ENCODE peak calls at places on chromosomes 1 and 21, in eight cellular contexts. One of them, this sample, is unnamed.

GRCh38 chr1:209645574-209646452 is 6.4 kb downstream of the LAMB3 start:
- DNase-seq in astrocyte of the spinal cord: no peak
- DNase-seq in HL-60: no peak
- DNase-seq in fibroblast of pulmonary artery: no peak
- DNase-seq in CD8-positive, alpha-beta T cell: no peak
- DNase-seq in progenitor cell of endocrine pancreas: no peak
- DNase-seq in psoas muscle: no peak
- DNase-seq in endothelial cell: no peak
- DNase-seq in this sample: no peak

GRCh38 chr1:100955322-100955721 is 59.4 kb downstream of the SLC30A7 start:
- DNase-seq in astrocyte of the spinal cord: peak
- DNase-seq in HL-60: no peak
- DNase-seq in fibroblast of pulmonary artery: peak
- DNase-seq in CD8-positive, alpha-beta T cell: no peak
- DNase-seq in progenitor cell of endocrine pancreas: no peak
- DNase-seq in psoas muscle: no peak
- DNase-seq in endothelial cell: no peak
- DNase-seq in this sample: no peak

GRCh38 chr1:181090653-181091126 is 2.2 kb downstream of the IER5 start:
- DNase-seq in astrocyte of the spinal cord: no peak
- DNase-seq in HL-60: no peak
- DNase-seq in fibroblast of pulmonary artery: no peak
- DNase-seq in CD8-positive, alpha-beta T cell: no peak
- DNase-seq in progenitor cell of endocrine pancreas: no peak
- DNase-seq in psoas muscle: no peak
- DNase-seq in endothelial cell: no peak
- DNase-seq in this sample: no peak

GRCh38 chr1:212526111-212526491 is 82.5 kb upstream of the ATF3 start:
- DNase-seq in astrocyte of the spinal cord: no peak
- DNase-seq in HL-60: no peak
- DNase-seq in fibroblast of pulmonary artery: no peak
- DNase-seq in CD8-positive, alpha-beta T cell: no peak
- DNase-seq in progenitor cell of endocrine pancreas: no peak
- DNase-seq in psoas muscle: no peak
- DNase-seq in endothelial cell: no peak
- DNase-seq in this sample: no peak

GRCh38 chr1:1402081-1402900 is 3.2 kb upstream of the CCNL2 start:
- DNase-seq in astrocyte of the spinal cord: peak
- DNase-seq in HL-60: no peak
- DNase-seq in fibroblast of pulmonary artery: peak
- DNase-seq in CD8-positive, alpha-beta T cell: no peak
- DNase-seq in progenitor cell of endocrine pancreas: no peak
- DNase-seq in psoas muscle: peak
- DNase-seq in endothelial cell: peak
- DNase-seq in this sample: no peak

GRCh38 chr1:23576338-23577055 is 17.2 kb upstream of the ID3 start:
- DNase-seq in astrocyte of the spinal cord: peak
- DNase-seq in HL-60: no peak
- DNase-seq in fibroblast of pulmonary artery: no peak
- DNase-seq in CD8-positive, alpha-beta T cell: no peak
- DNase-seq in progenitor cell of endocrine pancreas: no peak
- DNase-seq in psoas muscle: no peak
- DNase-seq in endothelial cell: no peak
- DNase-seq in this sample: no peak

GRCh38 chr1:31765041-31765467 is 914 bp upstream of the ADGRB2 start:
- DNase-seq in astrocyte of the spinal cord: no peak
- DNase-seq in HL-60: no peak
- DNase-seq in fibroblast of pulmonary artery: peak
- DNase-seq in CD8-positive, alpha-beta T cell: no peak
- DNase-seq in progenitor cell of endocrine pancreas: no peak
- DNase-seq in psoas muscle: no peak
- DNase-seq in endothelial cell: peak
- DNase-seq in this sample: no peak

GRCh38 chr1:2595812-2596529 is 9.4 kb downstream of the PRXL2B start:
- DNase-seq in astrocyte of the spinal cord: no peak
- DNase-seq in HL-60: no peak
- DNase-seq in fibroblast of pulmonary artery: no peak
- DNase-seq in CD8-positive, alpha-beta T cell: no peak
- DNase-seq in progenitor cell of endocrine pancreas: no peak
- DNase-seq in psoas muscle: no peak
- DNase-seq in endothelial cell: no peak
- DNase-seq in this sample: no peak

GRCh38 chr1:95742591-95743089 is 508.6 kb downstream of the RWDD3 start:
- DNase-seq in astrocyte of the spinal cord: peak
- DNase-seq in HL-60: no peak
- DNase-seq in fibroblast of pulmonary artery: peak
- DNase-seq in CD8-positive, alpha-beta T cell: no peak
- DNase-seq in progenitor cell of endocrine pancreas: no peak
- DNase-seq in psoas muscle: no peak
- DNase-seq in endothelial cell: no peak
- DNase-seq in this sample: no peak

GRCh38 chr1:116020668-116021272 is 44.5 kb downstream of the SLC22A15 start:
- DNase-seq in astrocyte of the spinal cord: peak
- DNase-seq in HL-60: peak
- DNase-seq in fibroblast of pulmonary artery: peak
- DNase-seq in CD8-positive, alpha-beta T cell: no peak
- DNase-seq in progenitor cell of endocrine pancreas: no peak
- DNase-seq in psoas muscle: peak
- DNase-seq in endothelial cell: peak
- DNase-seq in this sample: peak

GRCh38 chr1:183164350-183164749 is 21.7 kb upstream of the LAMC2 start:
- DNase-seq in astrocyte of the spinal cord: peak
- DNase-seq in HL-60: no peak
- DNase-seq in fibroblast of pulmonary artery: peak
- DNase-seq in CD8-positive, alpha-beta T cell: no peak
- DNase-seq in progenitor cell of endocrine pancreas: no peak
- DNase-seq in psoas muscle: no peak
- DNase-seq in endothelial cell: no peak
- DNase-seq in this sample: no peak

GRCh38 chr1:231612393-231613089 is 14.0 kb upstream of the DISC1 start:
- DNase-seq in astrocyte of the spinal cord: no peak
- DNase-seq in HL-60: peak
- DNase-seq in fibroblast of pulmonary artery: no peak
- DNase-seq in CD8-positive, alpha-beta T cell: no peak
- DNase-seq in progenitor cell of endocrine pancreas: no peak
- DNase-seq in psoas muscle: no peak
- DNase-seq in endothelial cell: no peak
- DNase-seq in this sample: no peak

GRCh38 chr21:14583629-14584251 is 37.6 kb upstream of the SAMSN1 start:
- DNase-seq in astrocyte of the spinal cord: peak
- DNase-seq in HL-60: no peak
- DNase-seq in fibroblast of pulmonary artery: no peak
- DNase-seq in CD8-positive, alpha-beta T cell: no peak
- DNase-seq in progenitor cell of endocrine pancreas: no peak
- DNase-seq in psoas muscle: no peak
- DNase-seq in endothelial cell: no peak
- DNase-seq in this sample: no peak

GRCh38 chr1:95127380-95127779 is 10.2 kb downstream of the TLCD4 start:
- DNase-seq in astrocyte of the spinal cord: no peak
- DNase-seq in HL-60: no peak
- DNase-seq in fibroblast of pulmonary artery: no peak
- DNase-seq in CD8-positive, alpha-beta T cell: no peak
- DNase-seq in progenitor cell of endocrine pancreas: no peak
- DNase-seq in psoas muscle: no peak
- DNase-seq in endothelial cell: no peak
- DNase-seq in this sample: no peak

GRCh38 chr1:2853711-2854110 is 52.2 kb upstream of the TTC34 start:
- DNase-seq in astrocyte of the spinal cord: no peak
- DNase-seq in HL-60: no peak
- DNase-seq in fibroblast of pulmonary artery: no peak
- DNase-seq in CD8-positive, alpha-beta T cell: no peak
- DNase-seq in progenitor cell of endocrine pancreas: no peak
- DNase-seq in psoas muscle: peak
- DNase-seq in endothelial cell: no peak
- DNase-seq in this sample: no peak

GRCh38 chr1:10287023-10287645 is 76.8 kb downstream of the KIF1B start:
- DNase-seq in astrocyte of the spinal cord: no peak
- DNase-seq in HL-60: no peak
- DNase-seq in fibroblast of pulmonary artery: no peak
- DNase-seq in CD8-positive, alpha-beta T cell: no peak
- DNase-seq in progenitor cell of endocrine pancreas: no peak
- DNase-seq in psoas muscle: no peak
- DNase-seq in endothelial cell: no peak
- DNase-seq in this sample: no peak

GRCh38 chr1:183195146-183195571 is 9.1 kb downstream of the LAMC2 start:
- DNase-seq in astrocyte of the spinal cord: no peak
- DNase-seq in HL-60: no peak
- DNase-seq in fibroblast of pulmonary artery: peak
- DNase-seq in CD8-positive, alpha-beta T cell: no peak
- DNase-seq in progenitor cell of endocrine pancreas: no peak
- DNase-seq in psoas muscle: no peak
- DNase-seq in endothelial cell: no peak
- DNase-seq in this sample: no peak

GRCh38 chr1:201311356-201312011 is 28.2 kb downstream of the PKP1 start:
- DNase-seq in astrocyte of the spinal cord: no peak
- DNase-seq in HL-60: no peak
- DNase-seq in fibroblast of pulmonary artery: no peak
- DNase-seq in CD8-positive, alpha-beta T cell: no peak
- DNase-seq in progenitor cell of endocrine pancreas: no peak
- DNase-seq in psoas muscle: no peak
- DNase-seq in endothelial cell: no peak
- DNase-seq in this sample: no peak

GRCh38 chr1:113429461-113430153 is 39.3 kb downstream of the MAGI3 start:
- DNase-seq in astrocyte of the spinal cord: no peak
- DNase-seq in HL-60: no peak
- DNase-seq in fibroblast of pulmonary artery: peak
- DNase-seq in CD8-positive, alpha-beta T cell: no peak
- DNase-seq in progenitor cell of endocrine pancreas: no peak
- DNase-seq in psoas muscle: no peak
- DNase-seq in endothelial cell: no peak
- DNase-seq in this sample: no peak

GRCh38 chr21:15058718-15059316 is 6.0 kb downstream of the NRIP1 start:
- DNase-seq in astrocyte of the spinal cord: peak
- DNase-seq in HL-60: no peak
- DNase-seq in fibroblast of pulmonary artery: peak
- DNase-seq in CD8-positive, alpha-beta T cell: no peak
- DNase-seq in progenitor cell of endocrine pancreas: no peak
- DNase-seq in psoas muscle: no peak
- DNase-seq in endothelial cell: no peak
- DNase-seq in this sample: no peak

GRCh38 chr1:84247425-84248220 is 53.9 kb upstream of the SAMD13 start:
- DNase-seq in astrocyte of the spinal cord: no peak
- DNase-seq in HL-60: no peak
- DNase-seq in fibroblast of pulmonary artery: peak
- DNase-seq in CD8-positive, alpha-beta T cell: no peak
- DNase-seq in progenitor cell of endocrine pancreas: no peak
- DNase-seq in psoas muscle: no peak
- DNase-seq in endothelial cell: no peak
- DNase-seq in this sample: no peak

GRCh38 chr1:154574715-154575114 is 7.1 kb downstream of the CHRNB2 start:
- DNase-seq in astrocyte of the spinal cord: no peak
- DNase-seq in HL-60: no peak
- DNase-seq in fibroblast of pulmonary artery: peak
- DNase-seq in CD8-positive, alpha-beta T cell: no peak
- DNase-seq in progenitor cell of endocrine pancreas: no peak
- DNase-seq in psoas muscle: no peak
- DNase-seq in endothelial cell: no peak
- DNase-seq in this sample: no peak

GRCh38 chr21:18951291-18952038 is 547.9 kb upstream of the TMPRSS15 start:
- DNase-seq in astrocyte of the spinal cord: peak
- DNase-seq in HL-60: peak
- DNase-seq in fibroblast of pulmonary artery: peak
- DNase-seq in CD8-positive, alpha-beta T cell: no peak
- DNase-seq in progenitor cell of endocrine pancreas: peak
- DNase-seq in psoas muscle: no peak
- DNase-seq in endothelial cell: peak
- DNase-seq in this sample: no peak

GRCh38 chr1:24091971-24092482 is 19.9 kb downstream of the MYOM3 start:
- DNase-seq in astrocyte of the spinal cord: no peak
- DNase-seq in HL-60: no peak
- DNase-seq in fibroblast of pulmonary artery: no peak
- DNase-seq in CD8-positive, alpha-beta T cell: no peak
- DNase-seq in progenitor cell of endocrine pancreas: no peak
- DNase-seq in psoas muscle: no peak
- DNase-seq in endothelial cell: no peak
- DNase-seq in this sample: no peak

GRCh38 chr1:14511856-14512585 is 86.5 kb upstream of the KAZN start:
- DNase-seq in astrocyte of the spinal cord: no peak
- DNase-seq in HL-60: no peak
- DNase-seq in fibroblast of pulmonary artery: no peak
- DNase-seq in CD8-positive, alpha-beta T cell: no peak
- DNase-seq in progenitor cell of endocrine pancreas: no peak
- DNase-seq in psoas muscle: no peak
- DNase-seq in endothelial cell: no peak
- DNase-seq in this sample: no peak

DNA sequence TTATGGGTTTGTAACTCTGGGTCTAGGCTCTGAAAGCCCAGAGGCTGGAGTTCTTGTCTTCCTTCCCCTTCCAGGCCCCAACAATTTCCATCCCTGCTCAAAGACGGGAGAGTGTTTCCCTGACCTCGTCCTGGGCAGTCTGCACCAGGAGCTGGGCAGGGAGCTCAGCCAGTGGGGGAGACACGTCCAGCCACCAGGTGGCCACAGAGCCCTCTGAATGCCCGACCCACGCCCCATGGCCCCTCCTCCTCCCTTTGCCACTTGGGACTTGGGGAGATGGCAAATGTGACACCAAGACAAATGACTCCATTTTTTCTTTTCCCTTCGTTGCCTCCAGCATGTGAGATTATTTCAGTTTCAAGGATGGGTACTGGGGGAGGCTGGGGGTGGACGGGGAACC is 159.9 kb upstream of the AJAP1 start:
- DNase-seq in astrocyte of the spinal cord: no peak
- DNase-seq in HL-60: no peak
- DNase-seq in fibroblast of pulmonary artery: no peak
- DNase-seq in CD8-positive, alpha-beta T cell: no peak
- DNase-seq in progenitor cell of endocrine pancreas: no peak
- DNase-seq in psoas muscle: no peak
- DNase-seq in endothelial cell: no peak
- DNase-seq in this sample: no peak
- TF ChIP-seq CTCF in astrocyte of the spinal cord: no peak
- TF ChIP-seq CTCF in HL-60: no peak
- TF ChIP-seq CTCF in fibroblast of pulmonary artery: no peak
- TF ChIP-seq CTCF in CD8-positive, alpha-beta T cell: no peak
- TF ChIP-seq CTCF in progenitor cell of endocrine pancreas: peak
- TF ChIP-seq CTCF in psoas muscle: no peak
- TF ChIP-seq CTCF in endothelial cell: no peak
- TF ChIP-seq CTCF in this sample: no peak

GRCh38 chr1:68029444-68029843 is 21.0 kb downstream of the DIRAS3 start:
- DNase-seq in astrocyte of the spinal cord: no peak
- DNase-seq in HL-60: no peak
- DNase-seq in fibroblast of pulmonary artery: no peak
- DNase-seq in CD8-positive, alpha-beta T cell: no peak
- DNase-seq in progenitor cell of endocrine pancreas: no peak
- DNase-seq in psoas muscle: no peak
- DNase-seq in endothelial cell: no peak
- DNase-seq in this sample: no peak
- TF ChIP-seq CTCF in astrocyte of the spinal cord: no peak
- TF ChIP-seq CTCF in HL-60: no peak
- TF ChIP-seq CTCF in fibroblast of pulmonary artery: no peak
- TF ChIP-seq CTCF in CD8-positive, alpha-beta T cell: no peak
- TF ChIP-seq CTCF in progenitor cell of endocrine pancreas: no peak
- TF ChIP-seq CTCF in psoas muscle: no peak
- TF ChIP-seq CTCF in endothelial cell: no peak
- TF ChIP-seq CTCF in this sample: no peak

GRCh38 chr1:8571200-8571984 is 246.0 kb downstream of the RERE start:
- DNase-seq in astrocyte of the spinal cord: peak
- DNase-seq in HL-60: no peak
- DNase-seq in fibroblast of pulmonary artery: peak
- DNase-seq in CD8-positive, alpha-beta T cell: no peak
- DNase-seq in progenitor cell of endocrine pancreas: peak
- DNase-seq in psoas muscle: no peak
- DNase-seq in endothelial cell: peak
- DNase-seq in this sample: no peak
- TF ChIP-seq CTCF in astrocyte of the spinal cord: peak
- TF ChIP-seq CTCF in HL-60: no peak
- TF ChIP-seq CTCF in fibroblast of pulmonary artery: peak
- TF ChIP-seq CTCF in CD8-positive, alpha-beta T cell: no peak
- TF ChIP-seq CTCF in progenitor cell of endocrine pancreas: peak
- TF ChIP-seq CTCF in psoas muscle: peak
- TF ChIP-seq CTCF in endothelial cell: peak
- TF ChIP-seq CTCF in this sample: peak

GRCh38 chr1:160459056-160459455 is 58.7 kb downstream of the VANGL2 start:
- DNase-seq in astrocyte of the spinal cord: no peak
- DNase-seq in HL-60: no peak
- DNase-seq in fibroblast of pulmonary artery: no peak
- DNase-seq in CD8-positive, alpha-beta T cell: no peak
- DNase-seq in progenitor cell of endocrine pancreas: no peak
- DNase-seq in psoas muscle: no peak
- DNase-seq in endothelial cell: no peak
- DNase-seq in this sample: no peak
- TF ChIP-seq CTCF in astrocyte of the spinal cord: no peak
- TF ChIP-seq CTCF in HL-60: no peak
- TF ChIP-seq CTCF in fibroblast of pulmonary artery: no peak
- TF ChIP-seq CTCF in CD8-positive, alpha-beta T cell: no peak
- TF ChIP-seq CTCF in progenitor cell of endocrine pancreas: no peak
- TF ChIP-seq CTCF in psoas muscle: no peak
- TF ChIP-seq CTCF in endothelial cell: no peak
- TF ChIP-seq CTCF in this sample: no peak